ENCODE peak calls at places on chromosomes 1 and 21, in seven cellular contexts. D, R, T, G, O, Y and L are unnamed samples.

GRCh38 chr1:175904808-175905207 is 161.4 kb upstream of the TNR start:
- DNase-seq in D (no peak), R (no peak), T (no peak), G (no peak), O (no peak), Y (no peak), L (no peak)

GRCh38 chr1:70360321-70360720 is 5.8 kb upstream of the ANKRD13C start:
- DNase-seq in D (no peak), R (no peak), T (no peak), G (no peak), O (no peak), Y (no peak), L (no peak)

GRCh38 chr1:78177708-78178270 is 132.0 kb downstream of the GIPC2 start:
- DNase-seq in D (no peak), R (no peak), T (no peak), G (no peak), O (no peak), Y (no peak), L (no peak)

GRCh38 chr1:198598796-198599321 is 40.0 kb upstream of the PTPRC start:
- DNase-seq in D (no peak), R (no peak), T (peak; percentile 16), G (no peak), O (peak; percentile 76), Y (no peak), L (no peak)

GRCh38 chr1:211036701-211037494 is 97.0 kb downstream of the KCNH1 start:
- DNase-seq in D (no peak), R (peak; percentile 54), T (peak; percentile 97), G (no peak), O (no peak), Y (peak; percentile 39), L (no peak)

GRCh38 chr1:54989473-54989872 is 9.0 kb downstream of the TMEM61 start:
- DNase-seq in D (no peak), R (peak; percentile 91), T (no peak), G (no peak), O (peak; percentile 70), Y (no peak), L (no peak)

GRCh38 chr1:31584869-31585735 is 8.8 kb downstream of the TINAGL1 start:
- DNase-seq in D (no peak), R (no peak), T (no peak), G (no peak), O (no peak), Y (no peak), L (no peak)

GRCh38 chr1:229390130-229390529 is 43.8 kb downstream of the ACTA1 start:
- DNase-seq in D (no peak), R (no peak), T (no peak), G (no peak), O (no peak), Y (no peak), L (no peak)

GRCh38 chr1:20498116-20498515 is 9.8 kb downstream of the MUL1 start:
- DNase-seq in D (no peak), R (no peak), T (no peak), G (no peak), O (no peak), Y (no peak), L (no peak)

GRCh38 chr1:202965441-202965821 is 1.6 kb downstream of the CYB5R1 start:
- DNase-seq in D (no peak), R (no peak), T (no peak), G (no peak), O (no peak), Y (no peak), L (no peak)

GRCh38 chr21:43772368-43772870 is 3.7 kb downstream of the CSTB start:
- DNase-seq in D (no peak), R (no peak), T (no peak), G (no peak), O (no peak), Y (no peak), L (no peak)

GRCh38 chr1:153532161-153532560 is 3.6 kb downstream of the S100A6 start:
- DNase-seq in D (no peak), R (no peak), T (no peak), G (no peak), O (no peak), Y (no peak), L (no peak)

GRCh38 chr1:18527921-18528320 is 47.2 kb downstream of the KLHDC7A start:
- DNase-seq in D (no peak), R (no peak), T (no peak), G (no peak), O (peak; percentile 10), Y (no peak), L (no peak)

GRCh38 chr1:109687641-109688499 is at the start of gene GSTM1:
- DNase-seq in D (no peak), R (no peak), T (no peak), G (peak; percentile 78), O (peak; percentile 92), Y (no peak), L (peak; percentile 88)

GRCh38 chr1:201970334-201971159 is 11.9 kb upstream of the RNPEP start:
- DNase-seq in D (no peak), R (no peak), T (peak; percentile 52), G (no peak), O (no peak), Y (no peak), L (no peak)

GRCh38 chr1:230243583-230244377 is 176.7 kb downstream of the GALNT2 start:
- DNase-seq in D (no peak), R (no peak), T (peak; percentile 82), G (no peak), O (no peak), Y (no peak), L (no peak)

GRCh38 chr1:34915521-34915920 is 13.9 kb downstream of the DLGAP3 start:
- DNase-seq in D (no peak), R (no peak), T (no peak), G (no peak), O (no peak), Y (no peak), L (no peak)

GRCh38 chr1:115829023-115829674 is 11.8 kb downstream of the NHLH2 start:
- DNase-seq in D (no peak), R (peak; percentile 73), T (peak; percentile 79), G (no peak), O (no peak), Y (peak; percentile 28), L (no peak)

GRCh38 chr1:152386940-152387339 is 27.1 kb downstream of the CRNN start:
- DNase-seq in D (no peak), R (no peak), T (peak; percentile 1), G (no peak), O (no peak), Y (no peak), L (no peak)

GRCh38 chr1:22529901-22530621 is 33.2 kb upstream of the EPHA8 start:
- DNase-seq in D (peak; percentile 41), R (no peak), T (peak; percentile 14), G (peak; percentile 42), O (no peak), Y (no peak), L (no peak)

GRCh38 chr1:197140123-197140522 is 6.3 kb downstream of the ASPM start:
- DNase-seq in D (no peak), R (no peak), T (peak; percentile 51), G (no peak), O (no peak), Y (no peak), L (no peak)

GRCh38 chr1:178096421-178096820 is 2.5 kb downstream of the RASAL2 start:
- DNase-seq in D (no peak), R (peak; percentile 58), T (peak; percentile 31), G (no peak), O (no peak), Y (no peak), L (no peak)
- H3K27ac ChIP-seq in D (peak overlapping the region; percentile 92), R (peak overlapping the region; percentile 76), T (no peak overlapping the region), G (no peak overlapping the region), O (no peak overlapping the region), Y (no peak overlapping the region), L (no peak overlapping the region)

GRCh38 chr21:35050348-35051286 is 1.5 kb upstream of the RUNX1 start:
- DNase-seq in D (no peak), R (peak; percentile 46), T (peak; percentile 77), G (no peak), O (no peak), Y (no peak), L (no peak)

GRCh38 chr21:35046223-35046690 is 2.8 kb downstream of the RUNX1 start:
- DNase-seq in D (no peak), R (no peak), T (no peak), G (no peak), O (no peak), Y (no peak), L (no peak)

GRCh38 chr21:35048706-35049617 is at the start of gene RUNX1:
- DNase-seq in D (peak; percentile 41), R (peak; percentile 85), T (peak; percentile 96), G (no peak), O (peak; percentile 85), Y (no peak), L (peak; percentile 77)

GRCh38 chr21:35046880-35047229 is 2.2 kb downstream of the RUNX1 start:
- DNase-seq in D (peak; percentile 32), R (peak; percentile 64), T (peak; percentile 76), G (no peak), O (no peak), Y (peak; percentile 5), L (no peak)

DNA sequence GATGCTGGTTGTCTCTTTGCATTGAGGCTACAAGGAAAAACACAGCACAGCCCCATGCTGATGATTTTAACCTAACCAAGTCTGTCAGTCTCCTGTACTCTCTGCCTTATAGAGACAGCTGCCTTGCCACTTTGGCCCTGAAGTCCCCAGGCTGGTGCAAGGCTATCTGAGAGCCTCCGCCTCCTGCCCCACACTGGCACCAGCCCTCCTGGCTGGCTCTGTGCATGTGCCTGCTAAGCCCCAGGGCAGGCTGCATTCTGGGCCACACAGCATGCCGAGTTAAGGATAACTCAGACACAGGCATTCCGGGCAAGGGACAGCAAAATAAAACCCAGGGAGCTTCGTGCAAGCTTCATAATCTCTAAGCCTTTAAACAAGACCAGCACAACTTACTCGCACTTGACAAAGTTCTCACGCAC is 910 bp downstream of the RUNX1 start:
- DNase-seq in D (no peak), R (no peak), T (peak; percentile 43), G (peak; percentile 41), O (peak; percentile 60), Y (no peak), L (no peak)
- H3K4me3 ChIP-seq in D (peak overlapping the region; percentile 31), R (peak overlapping the region; percentile 70), T (peak overlapping the region; percentile 33), G (no peak overlapping the region), O (peak overlapping the region; percentile 38), Y (no peak overlapping the region), L (peak overlapping the region; percentile 76)

DNA sequence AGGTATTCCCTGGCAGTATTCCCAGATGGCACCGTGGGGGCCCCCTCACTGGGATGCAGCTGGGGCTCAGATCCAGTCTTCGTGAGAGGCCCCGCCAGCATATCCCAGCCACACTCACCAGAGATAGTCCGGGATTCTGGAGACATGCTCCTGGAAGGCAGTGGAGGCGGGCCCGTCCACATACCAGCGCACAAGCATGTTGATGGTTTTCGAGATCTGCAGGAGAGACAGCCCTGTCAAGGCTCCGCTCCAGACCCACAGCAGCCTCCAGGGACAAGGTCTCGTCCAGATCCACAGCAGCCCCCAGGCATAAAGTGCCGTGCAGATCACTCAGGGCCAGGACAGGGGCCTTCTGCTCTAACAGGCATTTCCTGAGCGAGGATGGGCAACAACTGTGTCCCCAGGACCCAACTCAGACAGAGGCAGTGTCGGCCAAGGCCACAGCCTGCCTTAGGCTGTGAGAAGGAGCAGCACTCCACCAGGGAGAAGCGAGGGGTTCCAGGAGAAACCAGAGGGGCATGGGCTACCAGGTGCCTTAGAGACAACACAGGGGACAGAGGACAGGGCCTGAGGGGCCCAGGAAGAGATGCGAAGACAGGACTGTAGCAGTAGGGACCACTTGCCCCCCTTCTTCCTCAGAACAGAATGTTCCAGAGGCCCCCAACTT is 14.8 kb downstream of the LSS start:
- DNase-seq in D (peak; percentile 9), R (no peak), T (no peak), G (no peak), O (peak; percentile 34), Y (no peak), L (no peak)
- H3K27me3 ChIP-seq in D (no peaks in the 10 kb centered on the region), R (no peaks in the 10 kb centered on the region), T (no peaks in the 10 kb centered on the region), G (no peaks in the 10 kb centered on the region), O (no peaks in the 10 kb centered on the region), Y (no peaks in the 10 kb centered on the region), L (no peaks in the 10 kb centered on the region)

GRCh38 chr21:41923641-41924342 is 30.0 kb downstream of the C2CD2 start:
- DNase-seq in D (peak; percentile 56), R (no peak), T (peak; percentile 80), G (no peak), O (no peak), Y (no peak), L (no peak)
- H3K27ac ChIP-seq in D (peak overlapping the region; percentile 93), R (no peak overlapping the region), T (peak overlapping the region; percentile 83), G (no peak overlapping the region), O (peak overlapping the region; percentile 70), Y (no peak overlapping the region), L (peak overlapping the region; percentile 25)